ENCODE peak calls at places on chromosomes 2 and 18, in five cellular contexts. H is stimulated activated CD4-positive, alpha-beta T cell treated with anti-CD3 and anti-CD28 coated beads, Interleukin-12 subunit alpha, Interleukin-12 subunit beta, amount 100 ng/mL, for 24 hours; D is A172; G is AML-193; F is COR-L47. R is an unnamed sample.

GRCh38 chr18:76256897-76257500 is 238.0 kb downstream of the ZNF516 start:
- DNase-seq in H (no peak), D (no peak), G (no peak), F (peak; percentile 48), R (peak; percentile 27)

GRCh38 chr18:12726774-12727550 is 24.1 kb downstream of the PSMG2 start:
- DNase-seq in H (no peak), D (peak; percentile 73), G (peak; percentile 63), F (peak; percentile 75), R (no peak)

GRCh38 chr2:14189929-14190328 is 442.6 kb upstream of the LRATD1 start:
- DNase-seq in H (no peak), D (peak; percentile 61), G (no peak), F (no peak), R (peak; percentile 72)

GRCh38 chr18:75207298-75208054 is 1.5 kb downstream of the PTGR3 start:
- DNase-seq in H (no peak), D (peak; percentile 3), G (peak; percentile 25), F (no peak), R (no peak)

GRCh38 chr2:237733677-237734300 is 64.8 kb upstream of the RBM44 start:
- DNase-seq in H (no peak), D (no peak), G (no peak), F (peak; percentile 27), R (no peak)

GRCh38 chr2:10006248-10007147 is 36.9 kb upstream of the KLF11 start:
- DNase-seq in H (no peak), D (peak; percentile 28), G (no peak), F (peak; percentile 41), R (no peak)

GRCh38 chr2:109434351-109434750 is 179.4 kb downstream of the SEPTIN10 start:
- DNase-seq in H (no peak), D (no peak), G (no peak), F (no peak), R (no peak)

GRCh38 chr18:50518787-50519520 is 40.9 kb upstream of the MAPK4 start:
- DNase-seq in H (no peak), D (no peak), G (no peak), F (no peak), R (peak; percentile 5)

GRCh38 chr2:116416988-116417387 is 1397.5 kb upstream of the DDX18 start:
- DNase-seq in H (no peak), D (no peak), G (no peak), F (no peak), R (no peak)

GRCh38 chr18:4352746-4353522 is 102.2 kb downstream of the DLGAP1 start:
- DNase-seq in H (no peak), D (no peak), G (no peak), F (no peak), R (no peak)

GRCh38 chr2:120007851-120008250 is 5.0 kb upstream of the EPB41L5 start:
- DNase-seq in H (no peak), D (no peak), G (no peak), F (no peak), R (no peak)